ENCODE peak calls at places on chromosomes 12 and 14, in nine cellular contexts. S is ascending aorta, M is psoas muscle, I is heart left ventricle, C is Panc1, H is upper lobe of left lung, N is lung, D is ovary, Q is stomach. W is an unnamed sample.

GRCh38 chr14:95222151-95222631 is 64.9 kb upstream of the DICER1 start:
- DNase-seq in D (no peak), M (peak; percentile 77), N (no peak), S (no peak), H (no peak), Q (no peak), C (no peak), I (no peak), W (no peak)

GRCh38 chr14:88793259-88793625 is 489 bp upstream of the EML5 start:
- DNase-seq in N (no peak), Q (no peak), I (no peak), C (no peak), M (no peak), D (peak; percentile 52), H (no peak), S (no peak), W (no peak)

GRCh38 chr14:73758392-73759182 is 44.4 kb upstream of the PNMA1 start:
- DNase-seq in N (peak; percentile 68), C (no peak), Q (peak; percentile 82), S (no peak), H (peak; percentile 91), D (peak; percentile 81), M (peak; percentile 83), I (peak; percentile 85), W (peak; percentile 81)

GRCh38 chr12:53217930-53218307 is 10.9 kb upstream of the ITGB7 start:
- DNase-seq in Q (no peak), S (no peak), N (no peak), C (no peak), I (no peak), D (no peak), M (no peak), H (no peak), W (no peak)

GRCh38 chr14:106269029-106269428 is 742.6 kb downstream of the TMEM121 start:
- DNase-seq in I (no peak), Q (no peak), M (no peak), N (no peak), S (no peak), D (no peak), C (no peak), H (no peak), W (no peak)

GRCh38 chr14:103294091-103294490 is 39.9 kb upstream of the EIF5 start:
- DNase-seq in M (no peak), D (no peak), H (no peak), S (no peak), N (no peak), Q (no peak), C (no peak), I (no peak), W (no peak)

GRCh38 chr12:117861691-117862090 is 107.1 kb downstream of the KSR2 start:
- DNase-seq in D (no peak), C (no peak), M (no peak), H (no peak), I (no peak), S (no peak), N (no peak), Q (no peak), W (no peak)

GRCh38 chr12:103715494-103715893 is 125.5 kb downstream of the NT5DC3 start:
- DNase-seq in H (no peak), S (no peak), D (no peak), C (no peak), M (no peak), Q (no peak), I (no peak), N (no peak), W (no peak)

GRCh38 chr14:45610303-45610702 is 357.3 kb upstream of the MIS18BP1 start:
- DNase-seq in C (no peak), I (no peak), H (no peak), M (no peak), Q (no peak), D (no peak), N (no peak), S (no peak), W (no peak)

GRCh38 chr12:128856035-128856790 is 2.9 kb downstream of the GLT1D1 start:
- DNase-seq in D (no peak), N (no peak), Q (no peak), S (no peak), M (no peak), H (no peak), C (no peak), I (no peak), W (no peak)

GRCh38 chr14:35046751-35047536 is 872 bp downstream of the FAM177A1 start:
- DNase-seq in I (no peak), H (no peak), C (no peak), D (no peak), S (peak; percentile 14), N (peak; percentile 59), Q (peak; percentile 58), M (peak; percentile 66), W (peak; percentile 41)

GRCh38 chr14:68538641-68539040 is 254.2 kb downstream of the ZFP36L1 start:
- DNase-seq in N (no peak), C (no peak), D (no peak), M (no peak), S (no peak), I (no peak), Q (no peak), H (no peak), W (no peak)

GRCh38 chr14:51035611-51036192 is 59.2 kb downstream of the TRIM9 start:
- DNase-seq in M (no peak), Q (no peak), I (no peak), N (no peak), S (no peak), C (no peak), H (no peak), D (no peak), W (no peak)

GRCh38 chr12:49641748-49642369 is 18.5 kb downstream of the PRPF40B start:
- DNase-seq in I (peak; percentile 36), M (no peak), C (no peak), N (no peak), Q (no peak), S (no peak), H (no peak), D (peak; percentile 32), W (no peak)
- H3K36me3 ChIP-seq in I (peaks cover 86% of the 10 kb centered on the region), M (no peaks in the 10 kb centered on the region), C (peaks cover 10% of the 10 kb centered on the region), N (peaks cover 35% of the 10 kb centered on the region), Q (peaks cover 69% of the 10 kb centered on the region), S (peaks cover 37% of the 10 kb centered on the region), H (peaks cover 13% of the 10 kb centered on the region), D (no peaks in the 10 kb centered on the region), W (no peaks in the 10 kb centered on the region)

GRCh38 chr12:65703176-65703575 is 121.1 kb upstream of the HMGA2 start:
- DNase-seq in N (no peak), S (no peak), D (no peak), C (no peak), Q (no peak), H (no peak), I (no peak), M (no peak), W (no peak)

GRCh38 chr12:65695077-65695865 is 129.0 kb upstream of the HMGA2 start:
- DNase-seq in I (peak; percentile 70), M (no peak), C (peak; percentile 88), D (peak; percentile 33), N (peak; percentile 74), H (no peak), S (no peak), Q (peak; percentile 78), W (peak; percentile 73)

GRCh38 chr12:65696227-65696626 is 128.1 kb upstream of the HMGA2 start:
- DNase-seq in H (no peak), Q (no peak), M (no peak), N (no peak), S (no peak), C (no peak), I (no peak), D (no peak), W (no peak)

DNA sequence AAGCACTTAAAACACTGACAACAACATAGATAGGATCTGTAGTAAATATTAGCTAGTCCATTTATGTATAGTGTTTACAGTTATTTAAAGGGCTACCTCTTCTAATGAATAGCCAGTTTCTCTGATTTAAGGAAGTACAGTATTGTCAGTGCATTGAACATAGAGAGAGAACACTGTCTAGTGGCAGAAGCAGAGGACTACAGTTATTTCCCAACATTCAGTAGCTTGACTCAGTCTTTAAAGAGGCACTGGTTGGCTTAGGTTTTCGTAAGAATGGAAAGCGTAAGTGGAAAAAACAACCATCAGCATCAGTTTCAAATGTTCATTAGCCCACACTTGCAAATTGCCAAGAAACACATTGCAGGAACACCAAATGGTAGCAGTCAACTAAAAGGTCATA is 125.0 kb upstream of the HMGA2 start:
- DNase-seq in Q (no peak), M (no peak), H (no peak), D (no peak), I (no peak), C (no peak), N (no peak), S (no peak), W (no peak)
- TF ChIP-seq CTCF in Q (no peak), M (no peak), H (no peak), D (no peak), I (no peak), C (peak; percentile 46), N (no peak), S (no peak), W (no peak)

GRCh38 chr14:101040538-101041442 is 137.3 kb upstream of the RTL1 start:
- DNase-seq in C (no peak), D (no peak), I (peak; percentile 12), H (no peak), Q (no peak), M (no peak), N (no peak), S (no peak), W (no peak)
- H3K36me3 ChIP-seq in C (no peaks in the 10 kb centered on the region), D (no peaks in the 10 kb centered on the region), I (no peaks in the 10 kb centered on the region), H (no peaks in the 10 kb centered on the region), Q (no peaks in the 10 kb centered on the region), M (no peaks in the 10 kb centered on the region), N (no peaks in the 10 kb centered on the region), S (no peaks in the 10 kb centered on the region), W (no peaks in the 10 kb centered on the region)

GRCh38 chr12:26832817-26833691 is at the start of gene ITPR2:
- DNase-seq in H (peak; percentile 98), C (no peak), I (peak; percentile 97), S (peak; percentile 88), M (peak; percentile 96), N (peak; percentile 95), Q (peak; percentile 96), D (peak; percentile 96), W (peak; percentile 95)
- TF ChIP-seq CTCF in H (peak; percentile 60), C (peak; percentile 95), I (no peak), S (no peak), M (peak; percentile 41), N (no peak), Q (no peak), D (no peak), W (no peak)

DNA sequence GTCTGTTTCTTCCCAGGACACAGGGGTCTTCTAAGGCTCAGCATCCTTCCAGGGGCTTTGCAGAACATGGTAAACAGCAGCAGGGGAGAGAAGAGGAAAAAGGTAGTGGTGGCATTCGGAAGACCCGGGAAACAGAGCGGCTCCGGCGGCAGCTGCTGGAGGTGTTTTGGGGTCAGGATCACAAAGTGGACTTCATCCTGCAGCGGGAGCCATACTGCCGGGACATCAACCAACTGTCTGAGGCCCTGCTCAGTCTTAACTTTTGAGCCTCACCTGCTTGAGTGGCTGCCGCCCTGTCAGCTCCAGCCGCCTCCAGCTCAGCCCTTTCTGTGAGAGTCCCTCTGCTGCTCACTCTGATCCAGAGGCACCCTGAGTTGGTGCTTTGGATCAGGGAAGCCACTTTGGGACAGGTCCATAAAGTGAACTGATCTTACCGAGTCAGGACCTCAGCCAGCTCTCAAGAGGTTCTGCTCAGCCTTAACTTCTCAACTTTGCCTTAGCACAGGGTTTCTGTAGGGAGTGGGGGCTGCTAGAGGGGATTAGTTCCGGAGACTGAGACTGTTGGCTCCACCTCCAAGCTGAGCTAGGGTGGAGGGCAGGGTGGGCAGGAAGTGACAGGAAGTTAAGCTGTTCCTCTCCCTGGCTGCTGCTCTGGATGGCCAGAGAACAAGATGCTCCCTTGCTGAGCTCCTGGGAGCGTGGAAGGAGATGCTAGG is 5.4 kb downstream of the SDR39U1 start:
- DNase-seq in Q (no peak), N (no peak), I (peak; percentile 58), H (peak; percentile 49), D (peak; percentile 50), S (no peak), M (no peak), C (no peak), W (peak; percentile 58)
- H3K36me3 ChIP-seq in Q (peaks cover 90% of the 10 kb centered on the region), N (peaks cover 50% of the 10 kb centered on the region), I (peaks cover 89% of the 10 kb centered on the region), H (peaks cover 54% of the 10 kb centered on the region), D (no peaks in the 10 kb centered on the region), S (peaks cover 61% of the 10 kb centered on the region), M (no peaks in the 10 kb centered on the region), C (peaks cover 2% of the 10 kb centered on the region), W (no peaks in the 10 kb centered on the region)

W was measured in pancreas.